ENCODE peak calls at places on chromosomes 4 and X, in six cellular contexts. One of them, this sample, is unnamed.

GRCh38 chr4:161287678-161288352 is 876.0 kb downstream of the FSTL5 start:
- DNase-seq in CD8-positive, alpha-beta T cell: no peak
- DNase-seq in upper lobe of left lung: no peak
- DNase-seq in astrocyte: no peak
- DNase-seq in Peyer's patch: no peak
- DNase-seq in fibroblast of lung: no peak
- DNase-seq in this sample: no peak

GRCh38 chr4:107629318-107629717 is 90.7 kb downstream of the PAPSS1 start:
- DNase-seq in CD8-positive, alpha-beta T cell: no peak
- DNase-seq in upper lobe of left lung: no peak
- DNase-seq in astrocyte: no peak
- DNase-seq in Peyer's patch: no peak
- DNase-seq in fibroblast of lung: no peak
- DNase-seq in this sample: no peak

GRCh38 chr4:168569066-168569908 is 72.4 kb downstream of the PALLD start:
- DNase-seq in CD8-positive, alpha-beta T cell: no peak
- DNase-seq in upper lobe of left lung: no peak
- DNase-seq in astrocyte: peak
- DNase-seq in Peyer's patch: peak
- DNase-seq in fibroblast of lung: no peak
- DNase-seq in this sample: no peak

GRCh38 chr4:17109126-17109525 is 210.7 kb upstream of the LDB2 start:
- DNase-seq in CD8-positive, alpha-beta T cell: no peak
- DNase-seq in upper lobe of left lung: no peak
- DNase-seq in astrocyte: no peak
- DNase-seq in Peyer's patch: no peak
- DNase-seq in fibroblast of lung: no peak
- DNase-seq in this sample: no peak

GRCh38 chrX:95764972-95765451 is 919.6 kb upstream of the DIAPH2 start:
- DNase-seq in CD8-positive, alpha-beta T cell: no peak
- DNase-seq in upper lobe of left lung: no peak
- DNase-seq in astrocyte: peak
- DNase-seq in Peyer's patch: no peak
- DNase-seq in fibroblast of lung: peak
- DNase-seq in this sample: no peak

GRCh38 chr4:48779095-48779997 is 733 bp downstream of the FRYL start:
- DNase-seq in CD8-positive, alpha-beta T cell: peak
- DNase-seq in upper lobe of left lung: peak
- DNase-seq in astrocyte: peak
- DNase-seq in Peyer's patch: peak
- DNase-seq in fibroblast of lung: peak
- DNase-seq in this sample: no peak

GRCh38 chr4:65508169-65508568 is 162.1 kb downstream of the EPHA5 start:
- DNase-seq in CD8-positive, alpha-beta T cell: no peak
- DNase-seq in upper lobe of left lung: no peak
- DNase-seq in astrocyte: peak
- DNase-seq in Peyer's patch: no peak
- DNase-seq in fibroblast of lung: peak
- DNase-seq in this sample: peak

GRCh38 chr4:75849459-75849858 is 52.8 kb downstream of the PPEF2 start:
- DNase-seq in CD8-positive, alpha-beta T cell: no peak
- DNase-seq in upper lobe of left lung: peak
- DNase-seq in astrocyte: no peak
- DNase-seq in Peyer's patch: no peak
- DNase-seq in fibroblast of lung: no peak
- DNase-seq in this sample: no peak

GRCh38 chr4:41216294-41217019 is 2.1 kb upstream of the APBB2 start:
- DNase-seq in CD8-positive, alpha-beta T cell: peak
- DNase-seq in upper lobe of left lung: peak
- DNase-seq in astrocyte: peak
- DNase-seq in Peyer's patch: peak
- DNase-seq in fibroblast of lung: peak
- DNase-seq in this sample: no peak

GRCh38 chrX:48509619-48510018 is 827 bp downstream of the PORCN start:
- DNase-seq in CD8-positive, alpha-beta T cell: no peak
- DNase-seq in upper lobe of left lung: no peak
- DNase-seq in astrocyte: no peak
- DNase-seq in Peyer's patch: no peak
- DNase-seq in fibroblast of lung: no peak
- DNase-seq in this sample: no peak

GRCh38 chr4:2066011-2066551 is 7.0 kb downstream of the NAT8L start:
- DNase-seq in CD8-positive, alpha-beta T cell: no peak
- DNase-seq in upper lobe of left lung: peak
- DNase-seq in astrocyte: no peak
- DNase-seq in Peyer's patch: no peak
- DNase-seq in fibroblast of lung: no peak
- DNase-seq in this sample: no peak

GRCh38 chr4:5893013-5893580 is at the start of gene CRMP1:
- DNase-seq in CD8-positive, alpha-beta T cell: no peak
- DNase-seq in upper lobe of left lung: peak
- DNase-seq in astrocyte: no peak
- DNase-seq in Peyer's patch: no peak
- DNase-seq in fibroblast of lung: no peak
- DNase-seq in this sample: no peak

GRCh38 chr4:66178901-66179300 is 508.6 kb upstream of the EPHA5 start:
- DNase-seq in CD8-positive, alpha-beta T cell: no peak
- DNase-seq in upper lobe of left lung: no peak
- DNase-seq in astrocyte: peak
- DNase-seq in Peyer's patch: no peak
- DNase-seq in fibroblast of lung: no peak
- DNase-seq in this sample: peak

GRCh38 chrX:19174401-19175025 is 52.2 kb upstream of the ADGRG2 start:
- DNase-seq in CD8-positive, alpha-beta T cell: no peak
- DNase-seq in upper lobe of left lung: no peak
- DNase-seq in astrocyte: peak
- DNase-seq in Peyer's patch: no peak
- DNase-seq in fibroblast of lung: peak
- DNase-seq in this sample: no peak

GRCh38 chrX:68084765-68085164 is 348.5 kb downstream of the OPHN1 start:
- DNase-seq in CD8-positive, alpha-beta T cell: no peak
- DNase-seq in upper lobe of left lung: no peak
- DNase-seq in astrocyte: peak
- DNase-seq in Peyer's patch: no peak
- DNase-seq in fibroblast of lung: peak
- DNase-seq in this sample: peak

GRCh38 chr4:6306299-6306698 is 36.6 kb downstream of the WFS1 start:
- DNase-seq in CD8-positive, alpha-beta T cell: no peak
- DNase-seq in upper lobe of left lung: no peak
- DNase-seq in astrocyte: no peak
- DNase-seq in Peyer's patch: no peak
- DNase-seq in fibroblast of lung: no peak
- DNase-seq in this sample: no peak

GRCh38 chrX:63050225-63050624 is 300.9 kb downstream of the SPIN4 start:
- DNase-seq in CD8-positive, alpha-beta T cell: no peak
- DNase-seq in upper lobe of left lung: no peak
- DNase-seq in astrocyte: no peak
- DNase-seq in Peyer's patch: no peak
- DNase-seq in fibroblast of lung: no peak
- DNase-seq in this sample: no peak

GRCh38 chr4:24150021-24150420 is 260.2 kb upstream of the PPARGC1A start:
- DNase-seq in CD8-positive, alpha-beta T cell: no peak
- DNase-seq in upper lobe of left lung: no peak
- DNase-seq in astrocyte: no peak
- DNase-seq in Peyer's patch: no peak
- DNase-seq in fibroblast of lung: no peak
- DNase-seq in this sample: no peak

GRCh38 chr4:126977306-126977705 is 655.5 kb upstream of the INTU start:
- DNase-seq in CD8-positive, alpha-beta T cell: no peak
- DNase-seq in upper lobe of left lung: no peak
- DNase-seq in astrocyte: no peak
- DNase-seq in Peyer's patch: no peak
- DNase-seq in fibroblast of lung: peak
- DNase-seq in this sample: no peak

GRCh38 chr4:39469429-39470077 is 10.7 kb downstream of the LIAS start:
- DNase-seq in CD8-positive, alpha-beta T cell: no peak
- DNase-seq in upper lobe of left lung: no peak
- DNase-seq in astrocyte: peak
- DNase-seq in Peyer's patch: no peak
- DNase-seq in fibroblast of lung: peak
- DNase-seq in this sample: peak

GRCh38 chrX:9708923-9709553 is 56.6 kb downstream of the GPR143 start:
- DNase-seq in CD8-positive, alpha-beta T cell: peak
- DNase-seq in upper lobe of left lung: peak
- DNase-seq in astrocyte: peak
- DNase-seq in Peyer's patch: peak
- DNase-seq in fibroblast of lung: peak
- DNase-seq in this sample: peak

GRCh38 chrX:23756165-23756564 is 13.1 kb upstream of the ACOT9 start:
- DNase-seq in CD8-positive, alpha-beta T cell: peak
- DNase-seq in upper lobe of left lung: no peak
- DNase-seq in astrocyte: peak
- DNase-seq in Peyer's patch: peak
- DNase-seq in fibroblast of lung: peak
- DNase-seq in this sample: no peak

GRCh38 chr4:2689114-2689513 is 67.0 kb downstream of the TNIP2 start:
- DNase-seq in CD8-positive, alpha-beta T cell: no peak
- DNase-seq in upper lobe of left lung: no peak
- DNase-seq in astrocyte: no peak
- DNase-seq in Peyer's patch: no peak
- DNase-seq in fibroblast of lung: no peak
- DNase-seq in this sample: no peak

GRCh38 chr4:38184404-38184803 is 224.2 kb downstream of the PTTG2 start:
- DNase-seq in CD8-positive, alpha-beta T cell: no peak
- DNase-seq in upper lobe of left lung: no peak
- DNase-seq in astrocyte: no peak
- DNase-seq in Peyer's patch: no peak
- DNase-seq in fibroblast of lung: no peak
- DNase-seq in this sample: no peak
- TF ChIP-seq CTCF in CD8-positive, alpha-beta T cell: no peak
- TF ChIP-seq CTCF in upper lobe of left lung: no peak
- TF ChIP-seq CTCF in astrocyte: peak
- TF ChIP-seq CTCF in Peyer's patch: no peak
- TF ChIP-seq CTCF in fibroblast of lung: peak
- TF ChIP-seq CTCF in this sample: peak

DNA sequence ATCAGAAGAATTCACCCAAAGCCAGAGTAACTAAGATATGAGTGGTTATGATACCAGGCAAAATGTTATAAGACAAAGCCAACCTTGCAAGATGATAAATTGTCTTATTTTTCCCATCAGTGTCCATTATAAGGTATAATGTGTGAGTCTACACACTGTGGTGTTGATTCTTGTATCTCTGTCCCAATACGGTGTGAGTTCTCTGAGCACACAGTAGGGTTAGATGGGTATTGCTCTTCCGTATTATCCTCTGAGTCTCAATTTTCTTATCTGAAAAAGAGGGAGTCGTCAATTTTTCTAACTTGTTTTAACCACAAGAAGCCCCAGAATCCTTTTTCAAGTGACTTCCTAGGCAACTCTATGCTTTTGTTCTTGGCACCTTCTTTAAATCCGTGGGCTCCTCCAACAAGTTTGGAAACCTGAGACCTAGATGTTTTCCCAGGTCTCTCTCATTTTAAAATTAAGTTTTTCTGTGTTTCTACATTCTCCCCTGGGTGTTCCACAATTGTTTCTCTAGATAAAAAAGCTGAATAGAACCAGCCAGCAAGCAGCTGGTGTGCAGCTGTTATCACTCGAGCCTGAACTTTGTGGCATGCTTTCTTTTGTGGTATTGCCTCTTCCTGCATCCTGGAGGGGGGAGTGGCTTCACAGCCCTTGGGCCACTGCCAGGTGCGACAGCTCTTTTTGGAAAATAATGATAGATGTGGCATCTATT is 69.8 kb downstream of the HMGB2 start:
- DNase-seq in CD8-positive, alpha-beta T cell: peak
- DNase-seq in upper lobe of left lung: no peak
- DNase-seq in astrocyte: peak
- DNase-seq in Peyer's patch: peak
- DNase-seq in fibroblast of lung: peak
- DNase-seq in this sample: no peak
- H3K4me3 ChIP-seq in CD8-positive, alpha-beta T cell: no peak
- H3K4me3 ChIP-seq in upper lobe of left lung: no peak
- H3K4me3 ChIP-seq in astrocyte: no peak
- H3K4me3 ChIP-seq in Peyer's patch: no peak
- H3K4me3 ChIP-seq in fibroblast of lung: no peak
- H3K4me3 ChIP-seq in this sample: no peak

GRCh38 chrX:153659268-153659667 is 12.3 kb downstream of the DUSP9 start:
- DNase-seq in CD8-positive, alpha-beta T cell: no peak
- DNase-seq in upper lobe of left lung: no peak
- DNase-seq in astrocyte: no peak
- DNase-seq in Peyer's patch: no peak
- DNase-seq in fibroblast of lung: no peak
- DNase-seq in this sample: no peak

GRCh38 chrX:153667281-153667831 is 6.3 kb downstream of the PNCK start:
- DNase-seq in CD8-positive, alpha-beta T cell: no peak
- DNase-seq in upper lobe of left lung: no peak
- DNase-seq in astrocyte: no peak
- DNase-seq in Peyer's patch: peak
- DNase-seq in fibroblast of lung: no peak
- DNase-seq in this sample: no peak

GRCh38 chrX:153657161-153657560 is 10.2 kb downstream of the DUSP9 start:
- DNase-seq in CD8-positive, alpha-beta T cell: no peak
- DNase-seq in upper lobe of left lung: no peak
- DNase-seq in astrocyte: no peak
- DNase-seq in Peyer's patch: peak
- DNase-seq in fibroblast of lung: no peak
- DNase-seq in this sample: no peak

GRCh38 chrX:153665726-153666306 is 7.8 kb downstream of the PNCK start:
- DNase-seq in CD8-positive, alpha-beta T cell: no peak
- DNase-seq in upper lobe of left lung: no peak
- DNase-seq in astrocyte: no peak
- DNase-seq in Peyer's patch: peak
- DNase-seq in fibroblast of lung: no peak
- DNase-seq in this sample: no peak

DNA sequence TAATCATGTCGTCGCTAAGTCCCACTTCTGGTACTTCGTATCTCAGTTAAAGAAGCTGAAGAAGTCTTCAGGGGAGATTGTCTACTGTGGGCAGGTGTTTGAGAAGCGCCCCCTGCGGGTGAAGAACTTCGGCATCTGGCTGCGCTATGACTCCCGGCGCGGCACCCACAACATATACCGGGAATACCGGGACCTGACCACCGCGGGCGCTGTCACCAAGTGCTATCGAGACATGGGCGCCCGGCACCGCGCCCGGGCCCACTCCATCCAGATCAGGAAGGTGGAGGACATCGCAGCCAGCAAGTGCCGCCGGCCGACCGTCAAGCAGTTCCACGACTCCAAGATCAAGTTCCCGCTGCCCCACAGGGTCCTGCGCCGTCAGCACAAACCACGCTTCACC is 11.3 kb downstream of the PNCK start:
- DNase-seq in CD8-positive, alpha-beta T cell: peak
- DNase-seq in upper lobe of left lung: peak
- DNase-seq in astrocyte: no peak
- DNase-seq in Peyer's patch: peak
- DNase-seq in fibroblast of lung: peak
- DNase-seq in this sample: no peak
- TF ChIP-seq CTCF in CD8-positive, alpha-beta T cell: peak
- TF ChIP-seq CTCF in upper lobe of left lung: peak
- TF ChIP-seq CTCF in astrocyte: no peak
- TF ChIP-seq CTCF in Peyer's patch: peak
- TF ChIP-seq CTCF in fibroblast of lung: peak
- TF ChIP-seq CTCF in this sample: peak

DNA sequence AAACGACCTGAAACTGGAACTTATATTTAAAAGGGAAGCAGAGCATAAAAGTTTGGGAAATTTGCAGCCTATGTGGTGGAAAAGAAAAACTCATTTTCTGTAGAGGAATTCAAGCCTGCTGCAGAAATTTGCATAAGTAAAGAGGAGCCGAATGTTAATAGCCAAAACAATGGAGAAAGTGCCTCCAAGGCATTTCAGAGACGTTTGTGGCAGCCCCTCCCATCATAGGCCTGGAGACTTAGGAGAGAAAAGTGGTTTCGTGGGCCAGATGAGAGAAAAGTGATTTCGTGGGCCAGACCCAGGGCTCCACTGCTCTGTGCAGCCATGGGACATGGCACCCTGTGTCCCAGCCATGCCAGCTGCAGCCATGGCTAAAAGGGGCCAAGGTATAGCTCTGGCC is 361.9 kb downstream of the PCDH19 start:
- DNase-seq in CD8-positive, alpha-beta T cell: no peak
- DNase-seq in upper lobe of left lung: no peak
- DNase-seq in astrocyte: no peak
- DNase-seq in Peyer's patch: no peak
- DNase-seq in fibroblast of lung: no peak
- DNase-seq in this sample: no peak
- H3K4me3 ChIP-seq in CD8-positive, alpha-beta T cell: no peak
- H3K4me3 ChIP-seq in upper lobe of left lung: no peak
- H3K4me3 ChIP-seq in astrocyte: no peak
- H3K4me3 ChIP-seq in Peyer's patch: no peak
- H3K4me3 ChIP-seq in fibroblast of lung: no peak
- H3K4me3 ChIP-seq in this sample: no peak

This sample was measured in AG09309.